ENCODE peak calls at places on chromosomes 2 and 18, in ten cellular contexts. Y is ureter; E is GM04503; N is left ventricle myocardium inferior; F is nucleus accumbens; V is activated naive CD4-positive, alpha-beta T cell; I is spleen; A is tibial artery; P is AG10803; G is astrocyte of the cerebellum. K is an unnamed sample.

GRCh38 chr2:241858206-241859016 is at the start of gene PDCD1:
- DNase-seq in A (no peak), P (no peak), N (peak; percentile 25), Y (no peak), E (no peak), F (no peak), G (no peak), I (peak; percentile 86), V (no peak), K (no peak)

GRCh38 chr2:39216495-39217191 is 27.1 kb downstream of the CDKL4 start:
- DNase-seq in Y (no peak), V (no peak), F (no peak), P (no peak), G (no peak), E (no peak), N (no peak), I (no peak), A (no peak), K (no peak)

GRCh38 chr2:237922641-237923361 is 44.0 kb upstream of the UBE2F start:
- DNase-seq in A (no peak), F (no peak), I (peak; percentile 72), V (no peak), E (no peak), N (no peak), Y (no peak), P (no peak), G (no peak), K (no peak)

GRCh38 chr2:176002684-176003225 is 688 bp upstream of the LNPK start:
- DNase-seq in Y (peak; percentile 45), A (peak; percentile 21), F (no peak), N (no peak), E (no peak), V (no peak), G (no peak), P (peak; percentile 11), I (no peak), K (peak; percentile 30)

GRCh38 chr2:209383212-209383611 is 40.6 kb upstream of the MAP2 start:
- DNase-seq in E (no peak), G (peak; percentile 45), Y (no peak), F (no peak), V (no peak), P (peak; percentile 54), I (no peak), A (no peak), N (no peak), K (no peak)

GRCh38 chr18:49899647-49900330 is 86.5 kb upstream of the ACAA2 start:
- DNase-seq in G (no peak), N (no peak), Y (no peak), E (no peak), V (no peak), P (no peak), I (no peak), A (no peak), F (no peak), K (no peak)

GRCh38 chr2:233995985-233996384 is 54.5 kb upstream of the SPP2 start:
- DNase-seq in I (no peak), E (no peak), F (no peak), N (no peak), G (no peak), V (no peak), A (no peak), P (peak; percentile 58), Y (no peak), K (no peak)

GRCh38 chr2:239648607-239649006 is 247.8 kb upstream of the HDAC4 start:
- DNase-seq in P (no peak), Y (no peak), V (no peak), E (no peak), A (no peak), G (no peak), F (no peak), I (no peak), N (no peak), K (no peak)

GRCh38 chr2:23420840-23421476 is 36.0 kb downstream of the KLHL29 start:
- DNase-seq in N (no peak), I (no peak), Y (peak; percentile 23), A (no peak), V (no peak), E (no peak), P (no peak), G (no peak), F (no peak), K (no peak)

K was measured in lung.